ENCODE peak calls at places on chromosomes 11 and 22, in ten cellular contexts. A is CD4-positive, alpha-beta T cell; B is testis; I is PC-3; Q is astrocyte of the spinal cord; J is IMR-90; S is GM13976; Y is uterus; P is HFFc6; W is choroid plexus epithelial cell. L is an unnamed sample.

GRCh38 chr11:12746593-12747097 is 72.4 kb downstream of the TEAD1 start:
- DNase-seq in A (no peak), B (peak; percentile 69), I (peak; percentile 14), Q (peak; percentile 92), J (peak; percentile 93), S (no peak), Y (peak; percentile 91), P (peak; percentile 53), W (peak; percentile 95), L (peak; percentile 89)

GRCh38 chr11:77203901-77204755 is 76.1 kb downstream of the MYO7A start:
- DNase-seq in A (no peak), B (peak; percentile 12), I (no peak), Q (no peak), J (no peak), S (no peak), Y (no peak), P (no peak), W (no peak), L (no peak)

GRCh38 chr11:75813622-75814039 is 1.4 kb upstream of the UVRAG start:
- DNase-seq in A (no peak), B (no peak), I (peak; percentile 77), Q (no peak), J (peak; percentile 20), S (no peak), Y (no peak), P (peak; percentile 35), W (no peak), L (no peak)

GRCh38 chr11:250740-251299 is 14.0 kb downstream of the PSMD13 start:
- DNase-seq in A (peak; percentile 82), B (peak; percentile 77), I (peak; percentile 50), Q (peak; percentile 51), J (peak; percentile 42), S (peak; percentile 71), Y (no peak), P (peak; percentile 45), W (peak; percentile 78), L (peak; percentile 60)

GRCh38 chr11:11555228-11555627 is 66.6 kb downstream of the GALNT18 start:
- DNase-seq in A (no peak), B (peak; percentile 42), I (no peak), Q (no peak), J (no peak), S (no peak), Y (no peak), P (no peak), W (no peak), L (no peak)

GRCh38 chr11:112558691-112559090 is 298.0 kb upstream of the PLET1 start:
- DNase-seq in A (no peak), B (no peak), I (no peak), Q (peak; percentile 62), J (peak; percentile 43), S (no peak), Y (no peak), P (peak; percentile 16), W (peak; percentile 31), L (peak; percentile 59)

GRCh38 chr22:21026783-21027692 is 5.3 kb downstream of the SLC7A4 start:
- DNase-seq in A (no peak), B (peak; percentile 68), I (no peak), Q (peak; percentile 59), J (peak; percentile 68), S (no peak), Y (no peak), P (peak; percentile 19), W (peak; percentile 69), L (peak; percentile 22)

GRCh38 chr11:128919192-128919591 is 23.5 kb downstream of the TP53AIP1 start:
- DNase-seq in A (no peak), B (no peak), I (no peak), Q (no peak), J (no peak), S (no peak), Y (no peak), P (no peak), W (no peak), L (no peak)

GRCh38 chr22:37571992-37572373 is 7.9 kb downstream of the LGALS2 start:
- DNase-seq in A (no peak), B (no peak), I (no peak), Q (no peak), J (no peak), S (no peak), Y (no peak), P (no peak), W (no peak), L (no peak)

GRCh38 chr22:37569921-37570660 is 9.8 kb downstream of the LGALS2 start:
- DNase-seq in A (no peak), B (no peak), I (peak; percentile 48), Q (no peak), J (no peak), S (no peak), Y (no peak), P (no peak), W (no peak), L (no peak)

GRCh38 chr22:37570661-37570976 is 9.3 kb downstream of the LGALS2 start:
- DNase-seq in A (no peak), B (no peak), I (no peak), Q (no peak), J (no peak), S (no peak), Y (no peak), P (no peak), W (no peak), L (no peak)

GRCh38 chr22:37569009-37569920 is 9.0 kb downstream of the CDC42EP1 start:
- DNase-seq in A (no peak), B (no peak), I (no peak), Q (no peak), J (no peak), S (no peak), Y (no peak), P (no peak), W (no peak), L (no peak)

DNA sequence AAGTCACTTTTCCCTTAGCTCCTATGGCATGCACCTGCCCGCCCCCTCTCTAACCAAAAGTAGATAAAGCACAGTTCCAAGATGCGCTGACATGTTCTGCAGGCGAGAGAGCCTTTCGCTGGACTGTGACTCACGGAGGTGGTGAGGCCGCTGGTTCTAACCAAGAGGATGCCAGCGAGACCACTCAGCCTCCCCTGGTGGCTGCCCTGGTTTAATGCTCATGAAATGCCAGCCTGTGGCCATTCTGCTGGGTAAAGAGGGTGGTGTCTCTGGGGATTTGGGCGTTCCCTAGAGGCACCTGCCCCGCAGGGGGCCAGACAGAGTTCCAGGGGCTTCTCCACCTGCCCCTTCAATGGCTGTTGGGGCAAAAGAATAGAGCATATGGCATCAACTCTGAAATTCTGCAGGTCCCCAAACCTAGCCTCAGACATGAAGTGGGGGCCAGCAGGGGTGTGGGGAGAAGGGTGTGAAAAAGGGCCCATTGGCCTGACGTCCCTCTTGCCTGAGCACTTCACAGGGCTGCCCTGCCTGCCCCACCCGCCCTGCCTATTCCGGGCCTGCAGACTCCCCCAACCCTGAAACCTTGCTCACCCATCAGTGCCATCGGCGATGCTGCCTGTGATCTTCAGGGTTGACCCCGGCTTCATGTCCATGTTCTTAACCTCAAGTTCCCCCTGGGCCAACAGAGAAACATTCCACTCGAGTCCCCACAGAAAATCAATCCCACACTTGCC is 8.5 kb downstream of the LGALS2 start:
- DNase-seq in A (no peak), B (no peak), I (peak; percentile 49), Q (peak; percentile 35), J (peak; percentile 26), S (no peak), Y (no peak), P (no peak), W (no peak), L (no peak)
- TF ChIP-seq CTCF in A (no peak), B (no peak), I (peak; percentile 41), Q (peak; percentile 34), J (peak; percentile 16), S (no peak), Y (no peak), P (peak; percentile 24), W (peak; percentile 30), L (peak; percentile 50)

GRCh38 chr22:25896098-25896497 is 154.1 kb downstream of the MYO18B start:
- DNase-seq in A (no peak), B (no peak), I (no peak), Q (no peak), J (no peak), S (peak; percentile 29), Y (no peak), P (no peak), W (no peak), L (no peak)
- TF ChIP-seq CTCF in A (no peak), B (no peak), I (no peak), Q (no peak), J (no peak), S (no peak), Y (no peak), P (no peak), W (no peak), L (no peak)

GRCh38 chr11:117509543-117509942 is 181.9 kb downstream of the CEP164 start:
- DNase-seq in A (no peak), B (no peak), I (no peak), Q (no peak), J (no peak), S (no peak), Y (no peak), P (no peak), W (no peak), L (no peak)
- TF ChIP-seq CTCF in A (no peak), B (no peak), I (no peak), Q (no peak), J (no peak), S (no peak), Y (no peak), P (no peak), W (no peak), L (no peak)

GRCh38 chr11:2583605-2583958 is 116.2 kb downstream of the KCNQ1OT1 start:
- DNase-seq in A (no peak), B (no peak), I (no peak), Q (no peak), J (no peak), S (no peak), Y (no peak), P (no peak), W (no peak), L (no peak)

GRCh38 chr11:2581151-2581930 is 118.5 kb downstream of the KCNQ1OT1 start:
- DNase-seq in A (no peak), B (no peak), I (no peak), Q (no peak), J (no peak), S (no peak), Y (no peak), P (no peak), W (no peak), L (no peak)

GRCh38 chr11:2582958-2583604 is 116.7 kb downstream of the KCNQ1OT1 start:
- DNase-seq in A (no peak), B (peak; percentile 8), I (no peak), Q (no peak), J (no peak), S (no peak), Y (no peak), P (no peak), W (peak; percentile 17), L (no peak)

GRCh38 chr11:2581931-2582435 is 117.8 kb downstream of the KCNQ1OT1 start:
- DNase-seq in A (no peak), B (peak; percentile 8), I (no peak), Q (no peak), J (no peak), S (no peak), Y (no peak), P (no peak), W (no peak), L (no peak)

DNA sequence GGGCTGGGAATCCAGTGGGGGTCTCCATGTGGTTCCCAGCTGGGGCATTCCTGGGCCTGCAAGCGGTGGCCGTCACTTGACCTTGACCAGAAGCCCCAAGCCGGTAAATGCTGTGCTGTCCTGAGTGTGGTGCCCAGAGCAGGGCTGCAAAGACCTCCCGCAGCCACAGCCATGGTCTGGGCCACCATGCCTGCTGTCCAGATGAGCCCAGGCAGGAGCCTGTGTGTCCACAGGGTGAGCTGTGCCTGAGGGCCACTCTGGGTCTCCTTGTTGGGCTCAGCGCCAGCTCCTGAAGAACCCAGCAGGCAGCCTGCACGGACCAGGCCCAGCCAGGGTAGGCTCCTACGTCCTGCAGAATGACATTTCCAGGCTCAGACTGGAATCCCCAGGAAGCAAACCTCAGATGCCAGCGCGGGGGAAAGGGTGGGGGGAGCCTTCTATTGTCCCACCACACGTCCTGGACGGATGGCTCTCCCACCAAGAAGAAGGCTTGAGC is 117.3 kb downstream of the KCNQ1OT1 start:
- DNase-seq in A (no peak), B (no peak), I (no peak), Q (peak; percentile 41), J (no peak), S (no peak), Y (no peak), P (no peak), W (no peak), L (no peak)
- TF ChIP-seq CTCF in A (no peak), B (no peak), I (no peak), Q (no peak), J (no peak), S (no peak), Y (no peak), P (no peak), W (no peak), L (no peak)

L was measured in brain microvascular endothelial cell.